ENCODE peak calls at places on chromosomes 16 and 17, in eight cellular contexts. One of them, this sample, is unnamed.

GRCh38 chr17:46986401-46986800 is 7.3 kb upstream of the RPRML start:
- DNase-seq in AG10803: no peak
- DNase-seq in stimulated activated CD8-positive, alpha-beta memory T cell treated with anti-CD3 and anti-CD28 coated beads, Interleukin-4, amount 100 ng/mL, for 1 hour: no peak
- DNase-seq in activated CD8-positive, alpha-beta memory T cell treated with anti-CD3 and anti-CD28 coated beads, Interleukin-2, amount 50 U/mL, for 48 hours: no peak
- DNase-seq in uterus: no peak
- DNase-seq in sciatic nerve: no peak
- DNase-seq in NCI-H1105: no peak
- DNase-seq in SK-MEL-5: no peak
- DNase-seq in this sample: no peak

GRCh38 chr16:84593825-84594724 is 23.8 kb downstream of the COTL1 start:
- DNase-seq in AG10803: no peak
- DNase-seq in stimulated activated CD8-positive, alpha-beta memory T cell treated with anti-CD3 and anti-CD28 coated beads, Interleukin-4, amount 100 ng/mL, for 1 hour: peak; percentile 51
- DNase-seq in activated CD8-positive, alpha-beta memory T cell treated with anti-CD3 and anti-CD28 coated beads, Interleukin-2, amount 50 U/mL, for 48 hours: peak; percentile 85
- DNase-seq in uterus: no peak
- DNase-seq in sciatic nerve: no peak
- DNase-seq in NCI-H1105: peak; percentile 50
- DNase-seq in SK-MEL-5: no peak
- DNase-seq in this sample: no peak

GRCh38 chr17:13362341-13363122 is 239.2 kb downstream of the HS3ST3A1 start:
- DNase-seq in AG10803: peak; percentile 60
- DNase-seq in stimulated activated CD8-positive, alpha-beta memory T cell treated with anti-CD3 and anti-CD28 coated beads, Interleukin-4, amount 100 ng/mL, for 1 hour: no peak
- DNase-seq in activated CD8-positive, alpha-beta memory T cell treated with anti-CD3 and anti-CD28 coated beads, Interleukin-2, amount 50 U/mL, for 48 hours: no peak
- DNase-seq in uterus: no peak
- DNase-seq in sciatic nerve: no peak
- DNase-seq in NCI-H1105: no peak
- DNase-seq in SK-MEL-5: no peak
- DNase-seq in this sample: no peak

GRCh38 chr16:89334050-89334449 is 116.5 kb downstream of the ZNF778 start:
- DNase-seq in AG10803: no peak
- DNase-seq in stimulated activated CD8-positive, alpha-beta memory T cell treated with anti-CD3 and anti-CD28 coated beads, Interleukin-4, amount 100 ng/mL, for 1 hour: no peak
- DNase-seq in activated CD8-positive, alpha-beta memory T cell treated with anti-CD3 and anti-CD28 coated beads, Interleukin-2, amount 50 U/mL, for 48 hours: no peak
- DNase-seq in uterus: no peak
- DNase-seq in sciatic nerve: no peak
- DNase-seq in NCI-H1105: no peak
- DNase-seq in SK-MEL-5: no peak
- DNase-seq in this sample: no peak

GRCh38 chr17:41519501-41520224 is 973 bp upstream of the KRT15 start:
- DNase-seq in AG10803: no peak
- DNase-seq in stimulated activated CD8-positive, alpha-beta memory T cell treated with anti-CD3 and anti-CD28 coated beads, Interleukin-4, amount 100 ng/mL, for 1 hour: no peak
- DNase-seq in activated CD8-positive, alpha-beta memory T cell treated with anti-CD3 and anti-CD28 coated beads, Interleukin-2, amount 50 U/mL, for 48 hours: no peak
- DNase-seq in uterus: no peak
- DNase-seq in sciatic nerve: no peak
- DNase-seq in NCI-H1105: peak; percentile 89
- DNase-seq in SK-MEL-5: no peak
- DNase-seq in this sample: no peak

GRCh38 chr17:2049333-2050245 is 5.3 kb upstream of the HIC1 start:
- DNase-seq in AG10803: peak; percentile 81
- DNase-seq in stimulated activated CD8-positive, alpha-beta memory T cell treated with anti-CD3 and anti-CD28 coated beads, Interleukin-4, amount 100 ng/mL, for 1 hour: peak; percentile 90
- DNase-seq in activated CD8-positive, alpha-beta memory T cell treated with anti-CD3 and anti-CD28 coated beads, Interleukin-2, amount 50 U/mL, for 48 hours: peak; percentile 94
- DNase-seq in uterus: peak; percentile 89
- DNase-seq in sciatic nerve: peak; percentile 93
- DNase-seq in NCI-H1105: peak; percentile 24
- DNase-seq in SK-MEL-5: peak; percentile 77
- DNase-seq in this sample: no peak

GRCh38 chr17:61495161-61495857 is 43.1 kb downstream of the TBX4 start:
- DNase-seq in AG10803: peak; percentile 70
- DNase-seq in stimulated activated CD8-positive, alpha-beta memory T cell treated with anti-CD3 and anti-CD28 coated beads, Interleukin-4, amount 100 ng/mL, for 1 hour: no peak
- DNase-seq in activated CD8-positive, alpha-beta memory T cell treated with anti-CD3 and anti-CD28 coated beads, Interleukin-2, amount 50 U/mL, for 48 hours: no peak
- DNase-seq in uterus: no peak
- DNase-seq in sciatic nerve: no peak
- DNase-seq in NCI-H1105: no peak
- DNase-seq in SK-MEL-5: no peak
- DNase-seq in this sample: no peak

GRCh38 chr16:48076455-48077012 is 79.3 kb downstream of the ABCC12 start:
- DNase-seq in AG10803: peak; percentile 58
- DNase-seq in stimulated activated CD8-positive, alpha-beta memory T cell treated with anti-CD3 and anti-CD28 coated beads, Interleukin-4, amount 100 ng/mL, for 1 hour: no peak
- DNase-seq in activated CD8-positive, alpha-beta memory T cell treated with anti-CD3 and anti-CD28 coated beads, Interleukin-2, amount 50 U/mL, for 48 hours: no peak
- DNase-seq in uterus: no peak
- DNase-seq in sciatic nerve: no peak
- DNase-seq in NCI-H1105: no peak
- DNase-seq in SK-MEL-5: no peak
- DNase-seq in this sample: no peak

GRCh38 chr16:17246974-17247718 is 223.6 kb downstream of the XYLT1 start:
- DNase-seq in AG10803: no peak
- DNase-seq in stimulated activated CD8-positive, alpha-beta memory T cell treated with anti-CD3 and anti-CD28 coated beads, Interleukin-4, amount 100 ng/mL, for 1 hour: no peak
- DNase-seq in activated CD8-positive, alpha-beta memory T cell treated with anti-CD3 and anti-CD28 coated beads, Interleukin-2, amount 50 U/mL, for 48 hours: no peak
- DNase-seq in uterus: no peak
- DNase-seq in sciatic nerve: no peak
- DNase-seq in NCI-H1105: no peak
- DNase-seq in SK-MEL-5: no peak
- DNase-seq in this sample: no peak

GRCh38 chr16:77680496-77680895 is 41.8 kb upstream of the NUDT7 start:
- DNase-seq in AG10803: no peak
- DNase-seq in stimulated activated CD8-positive, alpha-beta memory T cell treated with anti-CD3 and anti-CD28 coated beads, Interleukin-4, amount 100 ng/mL, for 1 hour: no peak
- DNase-seq in activated CD8-positive, alpha-beta memory T cell treated with anti-CD3 and anti-CD28 coated beads, Interleukin-2, amount 50 U/mL, for 48 hours: no peak
- DNase-seq in uterus: no peak
- DNase-seq in sciatic nerve: no peak
- DNase-seq in NCI-H1105: no peak
- DNase-seq in SK-MEL-5: no peak
- DNase-seq in this sample: no peak

GRCh38 chr16:7340938-7341337 is 8.3 kb downstream of the RBFOX1 start:
- DNase-seq in AG10803: no peak
- DNase-seq in stimulated activated CD8-positive, alpha-beta memory T cell treated with anti-CD3 and anti-CD28 coated beads, Interleukin-4, amount 100 ng/mL, for 1 hour: no peak
- DNase-seq in activated CD8-positive, alpha-beta memory T cell treated with anti-CD3 and anti-CD28 coated beads, Interleukin-2, amount 50 U/mL, for 48 hours: no peak
- DNase-seq in uterus: no peak
- DNase-seq in sciatic nerve: no peak
- DNase-seq in NCI-H1105: no peak
- DNase-seq in SK-MEL-5: no peak
- DNase-seq in this sample: no peak

GRCh38 chr17:80018917-80019651 is 16.6 kb downstream of the TBC1D16 start:
- DNase-seq in AG10803: peak; percentile 30
- DNase-seq in stimulated activated CD8-positive, alpha-beta memory T cell treated with anti-CD3 and anti-CD28 coated beads, Interleukin-4, amount 100 ng/mL, for 1 hour: no peak
- DNase-seq in activated CD8-positive, alpha-beta memory T cell treated with anti-CD3 and anti-CD28 coated beads, Interleukin-2, amount 50 U/mL, for 48 hours: no peak
- DNase-seq in uterus: no peak
- DNase-seq in sciatic nerve: no peak
- DNase-seq in NCI-H1105: no peak
- DNase-seq in SK-MEL-5: no peak
- DNase-seq in this sample: no peak

GRCh38 chr16:57736419-57737281 is 1.1 kb downstream of the KATNB1 start:
- DNase-seq in AG10803: peak; percentile 86
- DNase-seq in stimulated activated CD8-positive, alpha-beta memory T cell treated with anti-CD3 and anti-CD28 coated beads, Interleukin-4, amount 100 ng/mL, for 1 hour: no peak
- DNase-seq in activated CD8-positive, alpha-beta memory T cell treated with anti-CD3 and anti-CD28 coated beads, Interleukin-2, amount 50 U/mL, for 48 hours: peak; percentile 67
- DNase-seq in uterus: no peak
- DNase-seq in sciatic nerve: no peak
- DNase-seq in NCI-H1105: peak; percentile 14
- DNase-seq in SK-MEL-5: peak; percentile 67
- DNase-seq in this sample: no peak

GRCh38 chr16:54422569-54422978 is 136.0 kb upstream of the IRX3 start:
- DNase-seq in AG10803: no peak
- DNase-seq in stimulated activated CD8-positive, alpha-beta memory T cell treated with anti-CD3 and anti-CD28 coated beads, Interleukin-4, amount 100 ng/mL, for 1 hour: no peak
- DNase-seq in activated CD8-positive, alpha-beta memory T cell treated with anti-CD3 and anti-CD28 coated beads, Interleukin-2, amount 50 U/mL, for 48 hours: no peak
- DNase-seq in uterus: no peak
- DNase-seq in sciatic nerve: no peak
- DNase-seq in NCI-H1105: no peak
- DNase-seq in SK-MEL-5: no peak
- DNase-seq in this sample: no peak

GRCh38 chr17:63398680-63399079 is 47.4 kb downstream of the CYB561 start:
- DNase-seq in AG10803: peak; percentile 4
- DNase-seq in stimulated activated CD8-positive, alpha-beta memory T cell treated with anti-CD3 and anti-CD28 coated beads, Interleukin-4, amount 100 ng/mL, for 1 hour: no peak
- DNase-seq in activated CD8-positive, alpha-beta memory T cell treated with anti-CD3 and anti-CD28 coated beads, Interleukin-2, amount 50 U/mL, for 48 hours: no peak
- DNase-seq in uterus: no peak
- DNase-seq in sciatic nerve: no peak
- DNase-seq in NCI-H1105: no peak
- DNase-seq in SK-MEL-5: no peak
- DNase-seq in this sample: no peak

GRCh38 chr16:54817432-54817831 is 113.2 kb upstream of the IRX5 start:
- DNase-seq in AG10803: peak; percentile 54
- DNase-seq in stimulated activated CD8-positive, alpha-beta memory T cell treated with anti-CD3 and anti-CD28 coated beads, Interleukin-4, amount 100 ng/mL, for 1 hour: no peak
- DNase-seq in activated CD8-positive, alpha-beta memory T cell treated with anti-CD3 and anti-CD28 coated beads, Interleukin-2, amount 50 U/mL, for 48 hours: no peak
- DNase-seq in uterus: no peak
- DNase-seq in sciatic nerve: no peak
- DNase-seq in NCI-H1105: no peak
- DNase-seq in SK-MEL-5: peak; percentile 78
- DNase-seq in this sample: no peak

GRCh38 chr16:28987170-28987853 is 2.5 kb downstream of the LAT start:
- DNase-seq in AG10803: no peak
- DNase-seq in stimulated activated CD8-positive, alpha-beta memory T cell treated with anti-CD3 and anti-CD28 coated beads, Interleukin-4, amount 100 ng/mL, for 1 hour: no peak
- DNase-seq in activated CD8-positive, alpha-beta memory T cell treated with anti-CD3 and anti-CD28 coated beads, Interleukin-2, amount 50 U/mL, for 48 hours: no peak
- DNase-seq in uterus: no peak
- DNase-seq in sciatic nerve: no peak
- DNase-seq in NCI-H1105: no peak
- DNase-seq in SK-MEL-5: no peak
- DNase-seq in this sample: no peak

GRCh38 chr17:65537845-65538678 is 23.4 kb downstream of the AXIN2 start:
- DNase-seq in AG10803: peak; percentile 83
- DNase-seq in stimulated activated CD8-positive, alpha-beta memory T cell treated with anti-CD3 and anti-CD28 coated beads, Interleukin-4, amount 100 ng/mL, for 1 hour: no peak
- DNase-seq in activated CD8-positive, alpha-beta memory T cell treated with anti-CD3 and anti-CD28 coated beads, Interleukin-2, amount 50 U/mL, for 48 hours: no peak
- DNase-seq in uterus: no peak
- DNase-seq in sciatic nerve: no peak
- DNase-seq in NCI-H1105: no peak
- DNase-seq in SK-MEL-5: no peak
- DNase-seq in this sample: no peak

GRCh38 chr17:80101946-80102706 is 745 bp downstream of the GAA start:
- DNase-seq in AG10803: no peak
- DNase-seq in stimulated activated CD8-positive, alpha-beta memory T cell treated with anti-CD3 and anti-CD28 coated beads, Interleukin-4, amount 100 ng/mL, for 1 hour: no peak
- DNase-seq in activated CD8-positive, alpha-beta memory T cell treated with anti-CD3 and anti-CD28 coated beads, Interleukin-2, amount 50 U/mL, for 48 hours: no peak
- DNase-seq in uterus: no peak
- DNase-seq in sciatic nerve: peak; percentile 64
- DNase-seq in NCI-H1105: no peak
- DNase-seq in SK-MEL-5: peak; percentile 39
- DNase-seq in this sample: no peak

GRCh38 chr17:82003411-82004381 is 19.0 kb downstream of the CENPX start:
- DNase-seq in AG10803: peak; percentile 93
- DNase-seq in stimulated activated CD8-positive, alpha-beta memory T cell treated with anti-CD3 and anti-CD28 coated beads, Interleukin-4, amount 100 ng/mL, for 1 hour: no peak
- DNase-seq in activated CD8-positive, alpha-beta memory T cell treated with anti-CD3 and anti-CD28 coated beads, Interleukin-2, amount 50 U/mL, for 48 hours: no peak
- DNase-seq in uterus: peak; percentile 88
- DNase-seq in sciatic nerve: peak; percentile 79
- DNase-seq in NCI-H1105: no peak
- DNase-seq in SK-MEL-5: peak; percentile 67
- DNase-seq in this sample: no peak

GRCh38 chr16:67516296-67517177 is 12.1 kb upstream of the RIPOR1 start:
- DNase-seq in AG10803: peak; percentile 57
- DNase-seq in stimulated activated CD8-positive, alpha-beta memory T cell treated with anti-CD3 and anti-CD28 coated beads, Interleukin-4, amount 100 ng/mL, for 1 hour: no peak
- DNase-seq in activated CD8-positive, alpha-beta memory T cell treated with anti-CD3 and anti-CD28 coated beads, Interleukin-2, amount 50 U/mL, for 48 hours: no peak
- DNase-seq in uterus: no peak
- DNase-seq in sciatic nerve: no peak
- DNase-seq in NCI-H1105: no peak
- DNase-seq in SK-MEL-5: no peak
- DNase-seq in this sample: no peak

GRCh38 chr17:79615926-79616325 is 5.1 kb upstream of the RBFOX3 start:
- DNase-seq in AG10803: no peak
- DNase-seq in stimulated activated CD8-positive, alpha-beta memory T cell treated with anti-CD3 and anti-CD28 coated beads, Interleukin-4, amount 100 ng/mL, for 1 hour: no peak
- DNase-seq in activated CD8-positive, alpha-beta memory T cell treated with anti-CD3 and anti-CD28 coated beads, Interleukin-2, amount 50 U/mL, for 48 hours: no peak
- DNase-seq in uterus: no peak
- DNase-seq in sciatic nerve: no peak
- DNase-seq in NCI-H1105: no peak
- DNase-seq in SK-MEL-5: no peak
- DNase-seq in this sample: no peak

GRCh38 chr16:12901597-12902436 is at the start of gene SHISA9:
- DNase-seq in AG10803: peak; percentile 16
- DNase-seq in stimulated activated CD8-positive, alpha-beta memory T cell treated with anti-CD3 and anti-CD28 coated beads, Interleukin-4, amount 100 ng/mL, for 1 hour: no peak
- DNase-seq in activated CD8-positive, alpha-beta memory T cell treated with anti-CD3 and anti-CD28 coated beads, Interleukin-2, amount 50 U/mL, for 48 hours: no peak
- DNase-seq in uterus: no peak
- DNase-seq in sciatic nerve: no peak
- DNase-seq in NCI-H1105: no peak
- DNase-seq in SK-MEL-5: no peak
- DNase-seq in this sample: no peak

GRCh38 chr17:52106638-52107261 is 51.8 kb downstream of the CA10 start:
- DNase-seq in AG10803: peak; percentile 36
- DNase-seq in stimulated activated CD8-positive, alpha-beta memory T cell treated with anti-CD3 and anti-CD28 coated beads, Interleukin-4, amount 100 ng/mL, for 1 hour: no peak
- DNase-seq in activated CD8-positive, alpha-beta memory T cell treated with anti-CD3 and anti-CD28 coated beads, Interleukin-2, amount 50 U/mL, for 48 hours: peak; percentile 59
- DNase-seq in uterus: no peak
- DNase-seq in sciatic nerve: peak; percentile 59
- DNase-seq in NCI-H1105: no peak
- DNase-seq in SK-MEL-5: peak; percentile 70
- DNase-seq in this sample: no peak

GRCh38 chr17:51322390-51323029 is 62.2 kb downstream of the UTP18 start:
- DNase-seq in AG10803: peak; percentile 14
- DNase-seq in stimulated activated CD8-positive, alpha-beta memory T cell treated with anti-CD3 and anti-CD28 coated beads, Interleukin-4, amount 100 ng/mL, for 1 hour: no peak
- DNase-seq in activated CD8-positive, alpha-beta memory T cell treated with anti-CD3 and anti-CD28 coated beads, Interleukin-2, amount 50 U/mL, for 48 hours: no peak
- DNase-seq in uterus: no peak
- DNase-seq in sciatic nerve: no peak
- DNase-seq in NCI-H1105: no peak
- DNase-seq in SK-MEL-5: peak; percentile 76
- DNase-seq in this sample: peak; percentile 35

GRCh38 chr16:81600275-81600674 is 155.7 kb downstream of the CMIP start:
- DNase-seq in AG10803: peak; percentile 87
- DNase-seq in stimulated activated CD8-positive, alpha-beta memory T cell treated with anti-CD3 and anti-CD28 coated beads, Interleukin-4, amount 100 ng/mL, for 1 hour: no peak
- DNase-seq in activated CD8-positive, alpha-beta memory T cell treated with anti-CD3 and anti-CD28 coated beads, Interleukin-2, amount 50 U/mL, for 48 hours: no peak
- DNase-seq in uterus: no peak
- DNase-seq in sciatic nerve: no peak
- DNase-seq in NCI-H1105: no peak
- DNase-seq in SK-MEL-5: peak; percentile 15
- DNase-seq in this sample: no peak